ENCODE peak calls at places on chromosome 15, in five cellular contexts. F is neuronal stem cell, E is PC-3, C is GM23248, Y is heart right ventricle. G is an unnamed sample. For H3K9me3 and H3K4me1, the result is how much of the 10 kb centered on the place peaks cover.

GRCh38 chr15:74826372-74826819 is at the start of gene CPLX3:
- DNase-seq in C (peak), F (peak), E (no peak), Y (no peak), G (peak)

GRCh38 chr15:38555686-38556334 is 8.8 kb downstream of the RASGRP1 start:
- DNase-seq in Y (no peak), C (peak), F (no peak), E (no peak), G (peak)

GRCh38 chr15:60646595-60646994 is 167.7 kb upstream of the ICE2 start:
- DNase-seq in C (no peak), F (no peak), E (no peak), Y (no peak), G (no peak)

GRCh38 chr15:27851811-27852210 is 247.3 kb downstream of the OCA2 start:
- DNase-seq in C (no peak), Y (no peak), F (no peak), E (no peak), G (no peak)

GRCh38 chr15:60582370-60583036 is 103.6 kb upstream of the ICE2 start:
- DNase-seq in C (no peak), E (no peak), Y (no peak), F (no peak), G (no peak)

GRCh38 chr15:40567111-40567510 is 2.0 kb upstream of the RPUSD2 start:
- DNase-seq in E (peak), C (no peak), Y (no peak), F (no peak), G (peak)

GRCh38 chr15:49372366-49372765 is 50.7 kb upstream of the FGF7 start:
- DNase-seq in C (no peak), Y (no peak), E (no peak), F (no peak), G (no peak)

GRCh38 chr15:63573533-63573932 is 23.7 kb upstream of the FBXL22 start:
- DNase-seq in Y (no peak), E (no peak), F (no peak), C (peak), G (peak)

GRCh38 chr15:69568621-69569020 is 116.0 kb downstream of the RPLP1 start:
- DNase-seq in F (no peak), E (no peak), C (peak), Y (no peak), G (peak)

GRCh38 chr15:68821898-68822380 is 1.2 kb upstream of the ANP32A start:
- DNase-seq in Y (no peak), C (peak), E (peak), F (no peak), G (peak)

GRCh38 chr15:101637038-101637437 is 15.1 kb downstream of the TM2D3 start:
- DNase-seq in C (no peak), E (no peak), Y (no peak), F (no peak), G (no peak)

GRCh38 chr15:58247803-58248503 is 109.8 kb downstream of the AQP9 start:
- DNase-seq in Y (peak), C (no peak), F (no peak), E (no peak), G (no peak)

GRCh38 chr15:60397772-60398445 is at the start of gene ANXA2:
- DNase-seq in E (peak), Y (peak), F (no peak), C (peak), G (peak)

GRCh38 chr15:77031376-77032050 is 36.6 kb downstream of the PSTPIP1 start:
- DNase-seq in E (no peak), C (peak), Y (no peak), F (no peak), G (no peak)

GRCh38 chr15:20344601-20345400 is 196.8 kb downstream of the GOLGA6L6 start:
- DNase-seq in E (no peak), F (no peak), Y (no peak), C (no peak), G (no peak)
- H3K9me3 ChIP-seq in E (half or more), F (under half), Y (under half), C (under half), G (under half)

DNA sequence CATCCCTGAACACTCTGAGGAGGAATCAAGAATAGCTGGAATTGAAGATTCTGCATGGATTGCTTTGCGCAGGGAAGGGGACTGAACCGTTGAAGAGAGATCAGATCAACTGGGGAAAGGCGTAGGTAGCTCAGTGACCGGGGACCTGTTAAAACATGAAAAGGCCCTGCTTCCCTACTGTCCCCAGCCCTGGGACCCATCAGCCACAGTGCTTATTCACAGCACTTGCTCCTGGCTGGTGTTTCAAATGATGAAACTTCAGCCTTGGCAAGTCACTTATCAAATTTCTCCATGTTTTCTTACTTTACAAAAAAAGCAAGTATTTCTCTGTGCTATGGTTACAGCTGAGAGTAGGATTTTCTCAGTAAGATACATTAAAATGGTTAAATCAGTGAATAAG is 199.3 kb downstream of the MEIS2 start:
- DNase-seq in F (no peak), Y (no peak), E (no peak), C (no peak), G (no peak)
- H3K4me1 ChIP-seq in F (under half), Y (under half), E (under half), C (under half), G (under half)

GRCh38 chr15:79969175-79969574 is 1.8 kb downstream of the BCL2A1 start:
- DNase-seq in Y (no peak), F (no peak), E (no peak), C (no peak), G (no peak)
- H3K4me3 ChIP-seq in Y (no peak), F (no peak), E (peak), C (no peak), G (no peak)

DNA sequence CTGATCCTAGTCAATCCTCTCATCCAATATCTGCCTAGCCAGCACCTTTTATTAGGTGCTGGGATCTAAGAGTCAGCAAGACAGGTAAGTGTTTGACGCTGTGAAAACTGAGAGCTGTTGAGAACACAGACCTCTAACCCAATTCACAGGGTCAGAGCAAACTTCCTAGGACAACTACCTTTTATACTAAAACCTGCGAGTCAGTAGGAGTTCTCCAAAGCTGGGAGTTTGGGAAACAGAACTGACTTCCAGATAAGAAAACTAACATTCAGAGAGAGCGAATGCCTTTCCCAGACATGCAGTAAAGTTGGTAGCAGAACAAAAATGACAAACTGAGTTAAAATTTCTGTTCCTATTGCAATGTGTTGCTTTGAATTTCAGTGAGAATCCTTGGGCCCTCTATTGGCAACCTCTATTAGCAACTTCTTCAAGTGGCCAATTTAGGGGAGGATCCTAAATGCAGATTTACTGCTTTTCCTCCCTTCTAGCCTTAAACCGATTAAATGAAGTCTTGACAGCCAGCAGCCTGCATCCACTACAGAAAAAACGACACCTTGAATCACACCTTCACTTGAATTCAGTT is 11.3 kb downstream of the NR2E3 start:
- DNase-seq in F (no peak), Y (no peak), E (no peak), C (no peak), G (no peak)
- H3K9me3 ChIP-seq in F (under half), Y (under half), E (under half), C (under half), G (half or more)

G was measured in adipocyte.